ENCODE peak calls at places on chromosomes 3 and 15, in nine cellular contexts. G is prostate gland, O is HCT116, P is upper lobe of left lung, I is ovary, Y is IMR-90, E is transverse colon, X is stomach, B is uterus. N is an unnamed sample.

GRCh38 chr15:98765610-98766009 is 117.3 kb downstream of the IGF1R start:
- DNase-seq in G (no peak), Y (no peak), X (no peak), B (no peak), I (no peak), E (no peak), O (no peak), P (no peak), N (no peak)

GRCh38 chr3:70982700-70983140 is 600.8 kb downstream of the FOXP1 start:
- DNase-seq in G (peak), I (peak), X (peak), O (peak), Y (peak), P (peak), B (peak), E (no peak), N (peak)

GRCh38 chr3:53187430-53187829 is 26.4 kb downstream of the PRKCD start:
- DNase-seq in X (no peak), G (no peak), B (no peak), E (no peak), P (no peak), I (no peak), O (no peak), Y (peak), N (no peak)

GRCh38 chr3:131729561-131729960 is 226.8 kb upstream of the MRPL3 start:
- DNase-seq in O (no peak), E (no peak), P (no peak), X (no peak), Y (no peak), G (no peak), B (no peak), I (no peak), N (no peak)

GRCh38 chr15:28861031-28861534 is 12.6 kb upstream of the GOLGA6L7 start:
- DNase-seq in P (no peak), B (no peak), E (no peak), O (no peak), X (no peak), Y (peak), G (no peak), I (no peak), N (no peak)

GRCh38 chr3:69032737-69033136 is 19.3 kb upstream of the EOGT start:
- DNase-seq in Y (no peak), G (no peak), X (no peak), I (no peak), B (no peak), P (no peak), E (no peak), O (no peak), N (no peak)

GRCh38 chr15:90008607-90009006 is 7.5 kb downstream of the ZNF710 start:
- DNase-seq in I (no peak), B (no peak), Y (no peak), G (no peak), X (no peak), P (peak), E (no peak), O (no peak), N (no peak)

GRCh38 chr15:100714034-100714748 is 111.8 kb downstream of the ASB7 start:
- DNase-seq in E (no peak), X (no peak), O (no peak), I (peak), G (no peak), Y (no peak), B (peak), P (peak), N (no peak)

GRCh38 chr3:83514130-83514914 is 1444.5 kb upstream of the CADM2 start:
- DNase-seq in X (no peak), I (no peak), G (no peak), E (no peak), O (no peak), Y (no peak), P (no peak), B (no peak), N (no peak)

GRCh38 chr3:58874248-58874741 is 175.5 kb downstream of the CFAP20DC start:
- DNase-seq in X (no peak), B (no peak), O (peak), G (no peak), I (no peak), Y (peak), P (no peak), E (no peak), N (no peak)

GRCh38 chr3:18758047-18758704 is 333.0 kb upstream of the SATB1 start:
- DNase-seq in B (no peak), G (peak), P (no peak), Y (no peak), X (no peak), I (no peak), O (peak), E (peak), N (peak)

GRCh38 chr3:179421500-179421899 is 29.8 kb downstream of the GNB4 start:
- DNase-seq in G (no peak), I (no peak), E (no peak), P (peak), O (no peak), B (no peak), X (no peak), Y (peak), N (peak)

GRCh38 chr3:113254171-113254947 is 43.0 kb downstream of the BOC start:
- DNase-seq in B (peak), X (no peak), G (no peak), I (peak), O (no peak), E (no peak), P (no peak), Y (no peak), N (no peak)

GRCh38 chr3:40309925-40310635 is 573 bp downstream of the EIF1B start:
- DNase-seq in X (peak), B (peak), P (peak), I (peak), O (no peak), G (no peak), Y (peak), E (peak), N (peak)

GRCh38 chr15:43977072-43977884 is 150.5 kb downstream of the WDR76 start:
- DNase-seq in E (no peak), P (no peak), G (no peak), B (no peak), Y (no peak), X (no peak), I (no peak), O (peak), N (no peak)

GRCh38 chr3:66393486-66394260 is 107.1 kb downstream of the LRIG1 start:
- DNase-seq in O (no peak), B (no peak), G (no peak), P (no peak), Y (peak), I (no peak), E (no peak), X (no peak), N (no peak)

GRCh38 chr15:65630760-65631159 is 9.0 kb downstream of the SLC24A1 start:
- DNase-seq in P (no peak), I (no peak), O (no peak), X (no peak), B (no peak), Y (no peak), E (no peak), G (no peak), N (no peak)

GRCh38 chr3:169758353-169758994 is 6.4 kb downstream of the TERC start:
- DNase-seq in G (no peak), B (no peak), X (no peak), I (no peak), P (no peak), Y (no peak), O (no peak), E (no peak), N (peak)

GRCh38 chr3:61358364-61358763 is 107.1 kb upstream of the FHIT start:
- DNase-seq in E (peak), X (peak), P (peak), G (peak), Y (no peak), I (peak), O (no peak), B (peak), N (no peak)

GRCh38 chr3:13574083-13574797 is 25.3 kb downstream of the FBLN2 start:
- DNase-seq in I (no peak), P (no peak), O (no peak), G (no peak), X (no peak), Y (no peak), E (no peak), B (no peak), N (no peak)

GRCh38 chr3:25897019-25897418 is 107.1 kb downstream of the OXSM start:
- DNase-seq in I (no peak), P (no peak), Y (no peak), G (no peak), B (no peak), O (peak), X (no peak), E (peak), N (peak)

GRCh38 chr15:87354661-87355410 is 901.7 kb downstream of the NTRK3 start:
- DNase-seq in I (no peak), X (no peak), P (no peak), O (no peak), Y (peak), B (no peak), E (no peak), G (no peak), N (no peak)

GRCh38 chr3:193903976-193904375 is 232.0 kb upstream of the HES1 start:
- DNase-seq in I (no peak), O (no peak), B (no peak), G (no peak), P (no peak), E (no peak), Y (no peak), X (no peak), N (no peak)

GRCh38 chr3:81651139-81651538 is 110.3 kb downstream of the GBE1 start:
- DNase-seq in E (no peak), X (no peak), G (no peak), I (no peak), O (no peak), P (no peak), B (no peak), Y (no peak), N (no peak)

GRCh38 chr3:57910988-57911387 is 97.2 kb upstream of the FLNB start:
- DNase-seq in Y (peak), I (no peak), E (no peak), O (peak), G (no peak), B (no peak), P (no peak), X (no peak), N (peak)

GRCh38 chr3:44420676-44421075 is 56.8 kb downstream of the ZNF445 start:
- DNase-seq in O (no peak), E (no peak), P (peak), X (no peak), G (no peak), B (no peak), Y (no peak), I (no peak), N (no peak)

GRCh38 chr3:195247086-195247862 is 23.7 kb downstream of the XXYLT1 start:
- DNase-seq in O (no peak), B (no peak), G (no peak), I (peak), X (no peak), P (peak), Y (no peak), E (no peak), N (no peak)

GRCh38 chr3:74393426-74393825 is 221.0 kb downstream of the CNTN3 start:
- DNase-seq in I (no peak), B (no peak), E (no peak), P (no peak), X (no peak), Y (no peak), O (no peak), G (no peak), N (no peak)

GRCh38 chr3:65130782-65131181 is 443.0 kb upstream of the ADAMTS9 start:
- DNase-seq in G (no peak), O (no peak), E (no peak), X (no peak), Y (no peak), B (no peak), I (no peak), P (no peak), N (no peak)

GRCh38 chr3:107216711-107217110 is 160.5 kb upstream of the CCDC54 start:
- DNase-seq in O (no peak), Y (peak), X (no peak), B (no peak), G (no peak), I (no peak), P (no peak), E (no peak), N (no peak)

GRCh38 chr15:101071651-101072050 is 152.5 kb downstream of the LRRK1 start:
- DNase-seq in G (no peak), O (no peak), B (no peak), P (no peak), I (no peak), Y (no peak), E (no peak), X (no peak), N (no peak)

GRCh38 chr3:141769171-141769894 is 6.1 kb downstream of the GRK7 start:
- DNase-seq in P (no peak), B (no peak), G (no peak), X (no peak), O (no peak), I (no peak), Y (peak), E (no peak), N (peak)

GRCh38 chr15:58309993-58310928 is 121.5 kb upstream of the LIPC start:
- DNase-seq in P (peak), I (no peak), Y (no peak), O (no peak), G (no peak), B (no peak), E (no peak), X (peak), N (no peak)

GRCh38 chr3:169822540-169822939 is 9.8 kb upstream of the LRRC34 start:
- DNase-seq in G (no peak), P (no peak), X (no peak), O (no peak), I (no peak), B (no peak), E (peak), Y (no peak), N (no peak)

GRCh38 chr3:124007186-124007585 is 15.3 kb upstream of the ROPN1 start:
- DNase-seq in P (no peak), B (no peak), Y (peak), I (no peak), O (no peak), X (no peak), E (no peak), G (no peak), N (no peak)

GRCh38 chr15:85452436-85452835 is 72.0 kb downstream of the AKAP13 start:
- DNase-seq in P (no peak), B (no peak), E (no peak), O (no peak), Y (no peak), I (no peak), G (no peak), X (no peak), N (no peak)

GRCh38 chr3:39013289-39013688 is 38.5 kb downstream of the SCN11A start:
- DNase-seq in Y (peak), E (no peak), G (no peak), O (no peak), I (no peak), B (no peak), X (no peak), P (no peak), N (no peak)

GRCh38 chr3:111858641-111859040 is 424 bp upstream of the PHLDB2 start:
- DNase-seq in X (no peak), B (no peak), I (no peak), O (no peak), P (no peak), E (no peak), G (no peak), Y (no peak), N (no peak)

GRCh38 chr3:111862415-111862814 is 3.4 kb downstream of the PHLDB2 start:
- DNase-seq in X (no peak), Y (no peak), B (no peak), I (no peak), G (no peak), E (no peak), P (no peak), O (no peak), N (no peak)

GRCh38 chr3:111861396-111861795 is 2.3 kb downstream of the PHLDB2 start:
- DNase-seq in P (no peak), I (no peak), E (no peak), X (no peak), O (no peak), G (no peak), Y (no peak), B (no peak), N (no peak)

GRCh38 chr3:111859061-111859973 is at the start of gene PHLDB2:
- DNase-seq in E (peak), G (peak), I (peak), O (no peak), X (peak), B (peak), P (peak), Y (peak), N (peak)

DNA sequence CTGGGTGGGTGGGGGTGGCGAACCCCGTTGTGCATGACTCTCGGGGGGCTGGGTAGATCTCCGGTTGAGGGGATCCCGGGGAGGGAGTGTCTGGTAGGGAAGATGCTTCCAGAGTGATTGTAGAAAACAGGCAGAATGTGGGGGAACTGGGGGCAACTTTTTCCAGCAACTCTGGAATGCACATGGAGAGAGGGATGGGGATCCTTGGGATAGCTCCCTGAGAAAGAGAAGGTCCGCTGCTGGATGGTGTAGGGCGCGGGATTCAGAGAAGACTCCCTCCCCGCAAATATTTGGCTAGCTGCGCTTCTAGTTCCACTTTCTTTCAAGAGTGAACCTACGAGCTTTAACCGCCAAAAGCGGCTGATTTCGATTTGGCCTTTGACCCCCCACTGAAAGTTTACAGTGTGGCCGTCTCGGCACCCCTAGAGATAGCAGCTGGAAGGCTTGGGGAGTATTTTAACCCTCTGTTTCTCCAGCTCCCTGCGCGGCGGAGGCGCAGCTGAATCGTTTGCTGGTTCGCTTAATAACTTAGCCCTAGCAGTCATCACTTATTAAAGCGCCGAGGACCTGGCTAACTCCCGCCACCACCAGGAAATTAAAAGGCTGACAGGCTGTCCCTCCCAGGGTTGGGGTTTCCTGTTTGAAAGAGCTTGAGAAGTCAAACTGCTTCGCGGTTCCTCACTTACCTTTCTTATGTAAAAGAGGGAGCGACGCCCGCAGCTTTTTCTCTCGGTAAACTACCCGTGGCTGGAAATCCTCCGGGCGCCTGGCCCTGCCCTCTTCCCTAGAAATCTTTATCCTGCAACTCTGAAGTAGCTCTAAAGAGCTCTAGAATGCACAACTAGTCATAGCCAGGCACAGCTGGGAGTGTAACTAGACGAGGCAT is 1.2 kb downstream of the PHLDB2 start:
- DNase-seq in X (peak), B (peak), I (peak), Y (peak), P (peak), O (peak), E (peak), G (peak), N (peak)
- TF ChIP-seq POLR2A in X (no peak), B (peak), I (peak), Y (peak), P (no peak), O (peak), E (peak), G (peak), N (no peak)

GRCh38 chr3:120596116-120596852 is at the start of gene NDUFB4:
- DNase-seq in X (peak), P (peak), O (peak), I (peak), G (peak), Y (peak), B (peak), E (peak), N (peak)
- TF ChIP-seq POLR2A in X (no peak), P (no peak), O (peak), I (peak), G (peak), Y (peak), B (peak), E (peak), N (peak)

GRCh38 chr3:4321732-4322131 is 18.6 kb downstream of the SETMAR start:
- DNase-seq in E (no peak), G (no peak), Y (no peak), B (no peak), P (no peak), I (no peak), O (no peak), X (no peak), N (no peak)

GRCh38 chr3:4323246-4324027 is 20.3 kb downstream of the SETMAR start:
- DNase-seq in G (no peak), B (no peak), P (no peak), Y (no peak), O (no peak), E (no peak), I (no peak), X (no peak), N (peak)

GRCh38 chr3:4320453-4320852 is 17.3 kb downstream of the SETMAR start:
- DNase-seq in B (no peak), G (no peak), I (no peak), E (no peak), X (no peak), O (no peak), Y (no peak), P (no peak), N (no peak)

GRCh38 chr3:4326868-4327267 is 23.7 kb downstream of the SETMAR start:
- DNase-seq in O (no peak), I (no peak), B (no peak), Y (no peak), X (no peak), E (no peak), G (no peak), P (no peak), N (no peak)

DNA sequence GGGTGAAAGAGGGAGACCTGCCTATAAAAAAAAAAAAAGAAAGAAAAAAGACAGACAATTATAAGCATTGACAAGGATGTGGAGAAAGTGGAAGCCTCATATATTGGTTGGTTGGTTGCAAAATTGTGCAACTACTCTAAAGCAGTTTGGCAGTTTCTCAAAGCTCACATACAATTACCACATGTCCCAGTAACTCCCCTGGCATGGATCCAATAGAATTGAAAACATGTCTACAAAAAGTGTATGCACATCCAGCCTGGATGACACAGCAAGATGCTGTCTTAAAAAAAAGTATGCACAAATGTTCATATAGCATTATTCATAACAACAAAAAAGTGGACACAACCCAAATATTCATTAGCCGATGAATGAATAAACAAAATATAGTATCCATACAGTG is 19.5 kb downstream of the SETMAR start:
- DNase-seq in X (no peak), O (no peak), Y (peak), G (peak), B (no peak), P (no peak), E (no peak), I (no peak), N (peak)
- TF ChIP-seq POLR2A in X (no peak), O (no peak), Y (no peak), G (no peak), B (no peak), P (no peak), E (no peak), I (no peak), N (no peak)

GRCh38 chr3:49017978-49018706 is at the start of gene DALRD3:
- DNase-seq in G (peak), I (peak), E (peak), B (peak), P (peak), Y (peak), O (peak), X (peak), N (peak)
- TF ChIP-seq POLR2A in G (peak), I (peak), E (peak), B (peak), P (peak), Y (peak), O (peak), X (no peak), N (peak)

N was measured in erythroblast.